ENCODE peak calls at places on chromosomes 16 and 17, in six cellular contexts. V is dermis blood vessel endothelial cell; X is germinal center; W is nucleus accumbens; U is activated CD4-positive, alpha-beta T cell treated with anti-CD3 and anti-CD28 coated beads, Interleukin-2, amount 50 U/mL, for 24 hours; E is kidney tubule cell. T is an unnamed sample.
A peak's percentile ranks its signal among the peaks of the same experiment; 100 is the strongest.

GRCh38 chr17:43832168-43832975 is 574 bp downstream of the MPP3 start:
- DNase-seq in V (peak; percentile 50), X (peak; percentile 16), W (no peak), U (no peak), E (peak; percentile 79), T (no peak)

GRCh38 chr16:28063611-28064061 is at the start of gene GSG1L:
- DNase-seq in V (peak; percentile 16), X (peak; percentile 47), W (no peak), U (no peak), E (no peak), T (no peak)

GRCh38 chr17:8922923-8923322 is 42.6 kb downstream of the PIK3R5 start:
- DNase-seq in V (no peak), X (no peak), W (no peak), U (no peak), E (no peak), T (no peak)

GRCh38 chr17:67575325-67575724 is 142.4 kb upstream of the NOL11 start:
- DNase-seq in V (no peak), X (peak; percentile 62), W (no peak), U (no peak), E (peak; percentile 82), T (peak; percentile 78)

GRCh38 chr17:17364338-17364667 is 61.1 kb downstream of the NT5M start:
- DNase-seq in V (no peak), X (no peak), W (no peak), U (no peak), E (no peak), T (no peak)

GRCh38 chr17:17297217-17297616 is 6.0 kb upstream of the NT5M start:
- DNase-seq in V (no peak), X (no peak), W (no peak), U (no peak), E (no peak), T (no peak)

GRCh38 chr16:55012362-55012761 is 81.7 kb downstream of the IRX5 start:
- DNase-seq in V (no peak), X (no peak), W (no peak), U (no peak), E (no peak), T (no peak)

GRCh38 chr16:78362736-78363135 is 263.3 kb downstream of the WWOX start:
- DNase-seq in V (no peak), X (no peak), W (no peak), U (no peak), E (no peak), T (no peak)

GRCh38 chr16:13148836-13149235 is 247.4 kb downstream of the SHISA9 start:
- DNase-seq in V (no peak), X (no peak), W (no peak), U (no peak), E (no peak), T (no peak)

GRCh38 chr17:5424909-5425308 is 4.9 kb downstream of the RPAIN start:
- DNase-seq in V (no peak), X (no peak), W (no peak), U (no peak), E (no peak), T (no peak)

GRCh38 chr17:50721194-50722010 is 2.0 kb downstream of the LUC7L3 start:
- DNase-seq in V (peak; percentile 27), X (peak; percentile 38), W (no peak), U (no peak), E (no peak), T (no peak)

GRCh38 chr17:10729334-10730193 is at the start of gene TMEM220:
- DNase-seq in V (peak; percentile 86), X (peak; percentile 25), W (peak; percentile 57), U (peak; percentile 21), E (peak; percentile 75), T (peak; percentile 32)

GRCh38 chr16:70430667-70431536 is 8.0 kb downstream of the ST3GAL2 start:
- DNase-seq in V (peak; percentile 78), X (peak; percentile 87), W (no peak), U (no peak), E (peak; percentile 56), T (peak; percentile 16)

GRCh38 chr17:72270530-72270929 is 149.7 kb downstream of the SOX9 start:
- DNase-seq in V (no peak), X (no peak), W (no peak), U (no peak), E (peak; percentile 23), T (peak; percentile 22)

GRCh38 chr16:733382-734207 is 6.7 kb downstream of the HAGHL start:
- DNase-seq in V (no peak), X (no peak), W (no peak), U (no peak), E (no peak), T (no peak)

GRCh38 chr17:43338886-43339516 is 59.8 kb upstream of the ARL4D start:
- DNase-seq in V (peak; percentile 76), X (no peak), W (peak; percentile 78), U (no peak), E (peak; percentile 67), T (peak; percentile 26)

GRCh38 chr16:65117701-65118448 is 4.0 kb downstream of the CDH11 start:
- DNase-seq in V (peak; percentile 72), X (peak; percentile 20), W (peak; percentile 77), U (no peak), E (peak; percentile 65), T (peak; percentile 90)

GRCh38 chr16:81926036-81926435 is 85.2 kb downstream of the SDR42E1 start:
- DNase-seq in V (no peak), X (no peak), W (no peak), U (no peak), E (no peak), T (no peak)

GRCh38 chr17:40556198-40556661 is 9.0 kb downstream of the CCR7 start:
- DNase-seq in V (no peak), X (no peak), W (no peak), U (no peak), E (no peak), T (no peak)

GRCh38 chr17:65156185-65156834 is 19.1 kb downstream of the RGS9 start:
- DNase-seq in V (no peak), X (no peak), W (no peak), U (no peak), E (no peak), T (no peak)

GRCh38 chr17:69466451-69466850 is 52.0 kb downstream of the MAP2K6 start:
- DNase-seq in V (no peak), X (no peak), W (no peak), U (no peak), E (peak; percentile 48), T (no peak)

GRCh38 chr16:57532251-57532625 is 4.1 kb downstream of the CCDC102A start:
- DNase-seq in V (no peak), X (no peak), W (no peak), U (no peak), E (no peak), T (no peak)

GRCh38 chr16:8950580-8951077 is 13.1 kb downstream of the USP7 start:
- DNase-seq in V (no peak), X (no peak), W (no peak), U (no peak), E (peak; percentile 35), T (no peak)

GRCh38 chr16:66521951-66522771 is 27.8 kb downstream of the TK2 start:
- DNase-seq in V (peak; percentile 76), X (no peak), W (no peak), U (peak; percentile 75), E (peak; percentile 100), T (peak; percentile 36)

GRCh38 chr17:28467456-28468025 is 5.9 kb upstream of the SLC13A2 start:
- DNase-seq in V (no peak), X (no peak), W (no peak), U (no peak), E (no peak), T (no peak)

GRCh38 chr17:14471052-14471451 is 170.2 kb downstream of the HS3ST3B1 start:
- DNase-seq in V (no peak), X (no peak), W (no peak), U (no peak), E (no peak), T (peak; percentile 14)

GRCh38 chr16:76653390-76654026 is 376.3 kb downstream of the CNTNAP4 start:
- DNase-seq in V (peak; percentile 23), X (no peak), W (no peak), U (no peak), E (peak; percentile 56), T (peak; percentile 35)

GRCh38 chr16:19771796-19772195 is 53.7 kb downstream of the IQCK start:
- DNase-seq in V (no peak), X (no peak), W (no peak), U (no peak), E (no peak), T (no peak)

GRCh38 chr17:59418732-59419166 is 87.3 kb downstream of the YPEL2 start:
- DNase-seq in V (no peak), X (no peak), W (no peak), U (no peak), E (no peak), T (no peak)

GRCh38 chr17:4008496-4009163 is 44.4 kb upstream of the ATP2A3 start:
- DNase-seq in V (no peak), X (no peak), W (no peak), U (no peak), E (no peak), T (no peak)

T was measured in kidney glomerular epithelial cell.